ENCODE peak calls at places on chromosomes 3 and 15, in six cellular contexts. Q is activated CD4-positive, CD25-positive, alpha-beta regulatory T cell; A is stimulated activated CD4-positive, alpha-beta T cell treated with anti-CD3 and anti-CD28 coated beads, Interleukin-12 subunit alpha, Interleukin-12 subunit beta, amount 100 ng/mL, for 4 hours; O is SW480; W is A549; K is activated gamma-delta T cell. J is an unnamed sample.

GRCh38 chr3:114363554-114364202 is 69.8 kb downstream of the TIGIT start:
- DNase-seq in W (no peak), Q (no peak), O (no peak), K (no peak), A (no peak), J (no peak)

GRCh38 chr15:68149059-68149458 is 56.1 kb downstream of the CALML4 start:
- DNase-seq in W (no peak), K (no peak), O (peak), Q (no peak), A (no peak), J (no peak)

GRCh38 chr3:183192650-183193300 is 30.2 kb upstream of the LAMP3 start:
- DNase-seq in W (no peak), A (no peak), O (no peak), Q (no peak), K (no peak), J (no peak)

GRCh38 chr3:151837057-151837456 is 23.1 kb downstream of the AADAC start:
- DNase-seq in Q (no peak), A (no peak), K (no peak), W (peak), O (peak), J (no peak)

GRCh38 chr3:168213920-168214319 is 118.2 kb upstream of the GOLIM4 start:
- DNase-seq in K (no peak), O (no peak), A (no peak), W (no peak), Q (no peak), J (no peak)

GRCh38 chr3:160448845-160449659 is 534 bp downstream of the TRIM59 start:
- DNase-seq in O (peak), K (no peak), Q (no peak), W (no peak), A (no peak), J (no peak)

GRCh38 chr15:75532413-75533250 is 46.5 kb downstream of the PTPN9 start:
- DNase-seq in A (no peak), Q (no peak), O (peak), K (no peak), W (peak), J (no peak)

GRCh38 chr3:88046731-88047130 is 12.1 kb downstream of the CGGBP1 start:
- DNase-seq in O (no peak), W (no peak), A (no peak), Q (no peak), K (no peak), J (no peak)

GRCh38 chr3:85004147-85004546 is 45.4 kb downstream of the CADM2 start:
- DNase-seq in K (no peak), A (no peak), Q (no peak), W (no peak), O (no peak), J (no peak)

GRCh38 chr15:84980196-84981053 is 1.2 kb upstream of the PDE8A start:
- DNase-seq in W (peak), K (peak), Q (peak), O (peak), A (peak), J (peak)

GRCh38 chr15:89129123-89129815 is 41.0 kb downstream of the ABHD2 start:
- DNase-seq in A (peak), O (peak), K (no peak), W (peak), Q (peak), J (peak)

GRCh38 chr3:124429129-124429815 is 301.0 kb upstream of the UMPS start:
- DNase-seq in W (peak), O (peak), Q (no peak), A (no peak), K (no peak), J (no peak)

J was measured in activated CD4-positive, alpha-beta memory T cell treated with anti-CD3 and anti-CD28 coated beads for 36 hours.